ENCODE peak calls at places on chromosomes 3 and 15, in five cellular contexts. E is stimulated activated CD8-positive, alpha-beta memory T cell treated with anti-CD3 and anti-CD28 coated beads, Interleukin-7, amount 100 ng/mL, for 48 hours; K is ascending aorta; P is HuH-7.5; L is NCI-H2081. U is an unnamed sample.

GRCh38 chr3:121883507-121883906 is 10.7 kb upstream of the SLC15A2 start:
- DNase-seq in E (no peak), K (no peak), P (peak; percentile 22), L (no peak), U (no peak)

GRCh38 chr3:134338516-134339261 is 35.6 kb downstream of the AMOTL2 start:
- DNase-seq in E (no peak), K (no peak), P (no peak), L (no peak), U (no peak)

GRCh38 chr3:117114517-117115265 is 405.1 kb downstream of the TUSC7 start:
- DNase-seq in E (no peak), K (no peak), P (no peak), L (no peak), U (no peak)

GRCh38 chr3:5022966-5023776 is 43.9 kb downstream of the BHLHE40 start:
- DNase-seq in E (no peak), K (peak; percentile 61), P (peak; percentile 43), L (no peak), U (peak; percentile 51)

GRCh38 chr3:136277634-136278033 is 27.5 kb downstream of the PCCB start:
- DNase-seq in E (no peak), K (no peak), P (no peak), L (peak; percentile 98), U (no peak)

GRCh38 chr3:98557324-98558010 is 25.7 kb downstream of the GPR15 start:
- DNase-seq in E (no peak), K (no peak), P (no peak), L (no peak), U (no peak)

GRCh38 chr15:63134245-63134644 is 12.6 kb downstream of the LACTB start:
- DNase-seq in E (no peak), K (no peak), P (no peak), L (no peak), U (no peak)

GRCh38 chr15:32824777-32825176 is 107.0 kb downstream of the GREM1 start:
- DNase-seq in E (no peak), K (no peak), P (no peak), L (no peak), U (no peak)

GRCh38 chr3:160616311-160616710 is 50.9 kb upstream of the KPNA4 start:
- DNase-seq in E (no peak), K (no peak), P (no peak), L (no peak), U (no peak)

GRCh38 chr3:159711560-159712333 is 276.9 kb upstream of the IL12A start:
- DNase-seq in E (no peak), K (no peak), P (no peak), L (no peak), U (peak; percentile 21)

GRCh38 chr3:132256984-132257383 is 60.2 kb upstream of the ACP3 start:
- DNase-seq in E (no peak), K (no peak), P (no peak), L (peak; percentile 28), U (no peak)

GRCh38 chr3:97647441-97647840 is 117.1 kb upstream of the ARL6 start:
- DNase-seq in E (no peak), K (no peak), P (no peak), L (peak; percentile 8), U (no peak)

GRCh38 chr3:38404286-38404685 is 49.4 kb upstream of the ACVR2B start:
- DNase-seq in E (no peak), K (no peak), P (no peak), L (no peak), U (no peak)